ENCODE peak calls at places on chromosome 5, in four cellular contexts. One of them, this sample, is unnamed.

GRCh38 chr5:76679231-76679630 is 36.7 kb upstream of the F2R start:
- DNase-seq in neural progenitor cell: no peak
- DNase-seq in A549: no peak
- DNase-seq in right atrium auricular region: no peak
- DNase-seq in this sample: no peak

GRCh38 chr5:177512736-177513380 is 3.2 kb upstream of the DOK3 start:
- DNase-seq in neural progenitor cell: no peak
- DNase-seq in A549: no peak
- DNase-seq in right atrium auricular region: no peak
- DNase-seq in this sample: no peak

GRCh38 chr5:171776747-171777419 is 8.7 kb upstream of the SMIM23 start:
- DNase-seq in right atrium auricular region: no peak
- DNase-seq in neural progenitor cell: no peak
- DNase-seq in A549: no peak
- DNase-seq in this sample: no peak

GRCh38 chr5:73783823-73784222 is 157.8 kb downstream of the ARHGEF28 start:
- DNase-seq in A549: no peak
- DNase-seq in right atrium auricular region: no peak
- DNase-seq in neural progenitor cell: no peak
- DNase-seq in this sample: no peak

GRCh38 chr5:179596421-179596820 is 27.1 kb downstream of the HNRNPH1 start:
- DNase-seq in A549: no peak
- DNase-seq in neural progenitor cell: no peak
- DNase-seq in right atrium auricular region: no peak
- DNase-seq in this sample: no peak

GRCh38 chr5:17720070-17720469 is 85.8 kb downstream of the TAF11L14 start:
- DNase-seq in right atrium auricular region: no peak
- DNase-seq in A549: no peak
- DNase-seq in neural progenitor cell: no peak
- DNase-seq in this sample: no peak

GRCh38 chr5:112551437-112552018 is 132.5 kb upstream of the EPB41L4A start:
- DNase-seq in right atrium auricular region: no peak
- DNase-seq in neural progenitor cell: peak; percentile 77
- DNase-seq in A549: peak; percentile 56
- DNase-seq in this sample: peak; percentile 69

GRCh38 chr5:168481330-168481788 is 4.9 kb upstream of the RARS1 start:
- DNase-seq in A549: no peak
- DNase-seq in neural progenitor cell: no peak
- DNase-seq in right atrium auricular region: no peak
- DNase-seq in this sample: no peak

GRCh38 chr5:90878549-90879196 is 320.1 kb downstream of the ADGRV1 start:
- DNase-seq in neural progenitor cell: no peak
- DNase-seq in right atrium auricular region: no peak
- DNase-seq in A549: no peak
- DNase-seq in this sample: no peak

GRCh38 chr5:55674340-55674739 is 37.8 kb downstream of the SLC38A9 start:
- DNase-seq in A549: no peak
- DNase-seq in neural progenitor cell: no peak
- DNase-seq in right atrium auricular region: no peak
- DNase-seq in this sample: no peak

GRCh38 chr5:82911902-82912301 is 165.3 kb downstream of the TMEM167A start:
- DNase-seq in A549: no peak
- DNase-seq in right atrium auricular region: no peak
- DNase-seq in neural progenitor cell: no peak
- DNase-seq in this sample: no peak

GRCh38 chr5:8685704-8686103 is 816.8 kb downstream of the MTRR start:
- DNase-seq in A549: no peak
- DNase-seq in right atrium auricular region: no peak
- DNase-seq in neural progenitor cell: peak; percentile 7
- DNase-seq in this sample: no peak

GRCh38 chr5:124261133-124261532 is 485.3 kb downstream of the ZNF608 start:
- DNase-seq in right atrium auricular region: no peak
- DNase-seq in neural progenitor cell: peak; percentile 20
- DNase-seq in A549: no peak
- DNase-seq in this sample: no peak

GRCh38 chr5:147911427-147911826 is 5.1 kb upstream of the C5orf46 start:
- DNase-seq in A549: no peak
- DNase-seq in right atrium auricular region: no peak
- DNase-seq in neural progenitor cell: no peak
- DNase-seq in this sample: no peak

GRCh38 chr5:57983426-57983825 is 476.5 kb downstream of the PLK2 start:
- DNase-seq in A549: no peak
- DNase-seq in right atrium auricular region: no peak
- DNase-seq in neural progenitor cell: no peak
- DNase-seq in this sample: no peak

GRCh38 chr5:180111273-180111695 is 39.7 kb upstream of the RNF130 start:
- DNase-seq in right atrium auricular region: no peak
- DNase-seq in neural progenitor cell: no peak
- DNase-seq in A549: no peak
- DNase-seq in this sample: no peak

GRCh38 chr5:151553130-151553670 is 37.9 kb downstream of the FAT2 start:
- DNase-seq in neural progenitor cell: no peak
- DNase-seq in A549: no peak
- DNase-seq in right atrium auricular region: peak; percentile 53
- DNase-seq in this sample: no peak

This sample was measured in NCI-H460.